ENCODE peak calls at places on chromosome 14, in six cellular contexts. One of them, this sample, is unnamed.

GRCh38 chr14:87186745-87187144 is 806.2 kb downstream of the GALC start:
- DNase-seq in NB4: no peak
- DNase-seq in K562: no peak
- DNase-seq in A549: no peak
- DNase-seq in endothelial cell of umbilical vein: no peak
- DNase-seq in HepG2: no peak
- DNase-seq in this sample: no peak

GRCh38 chr14:52402812-52403526 is 88.9 kb downstream of the PTGER2 start:
- DNase-seq in A549: no peak
- DNase-seq in HepG2: no peak
- DNase-seq in K562: no peak
- DNase-seq in NB4: no peak
- DNase-seq in endothelial cell of umbilical vein: no peak
- DNase-seq in this sample: peak

GRCh38 chr14:95547626-95548327 is 12.9 kb downstream of the GLRX5 start:
- DNase-seq in HepG2: peak
- DNase-seq in A549: no peak
- DNase-seq in K562: no peak
- DNase-seq in endothelial cell of umbilical vein: peak
- DNase-seq in NB4: no peak
- DNase-seq in this sample: no peak

GRCh38 chr14:57492859-57493258 is 798 bp downstream of the CCDC198 start:
- DNase-seq in NB4: no peak
- DNase-seq in endothelial cell of umbilical vein: no peak
- DNase-seq in K562: no peak
- DNase-seq in A549: no peak
- DNase-seq in HepG2: peak
- DNase-seq in this sample: no peak

GRCh38 chr14:104448321-104448720 is 131.2 kb upstream of the C14orf180 start:
- DNase-seq in A549: no peak
- DNase-seq in HepG2: no peak
- DNase-seq in endothelial cell of umbilical vein: peak
- DNase-seq in NB4: no peak
- DNase-seq in K562: no peak
- DNase-seq in this sample: no peak

GRCh38 chr14:95125156-95125555 is 32.2 kb downstream of the DICER1 start:
- DNase-seq in endothelial cell of umbilical vein: no peak
- DNase-seq in NB4: no peak
- DNase-seq in HepG2: no peak
- DNase-seq in A549: no peak
- DNase-seq in K562: no peak
- DNase-seq in this sample: no peak

GRCh38 chr14:77157716-77158115 is 16.1 kb upstream of the ZDHHC22 start:
- DNase-seq in NB4: no peak
- DNase-seq in endothelial cell of umbilical vein: no peak
- DNase-seq in HepG2: no peak
- DNase-seq in K562: no peak
- DNase-seq in A549: no peak
- DNase-seq in this sample: no peak

GRCh38 chr14:88908216-88908615 is 83.8 kb downstream of the TTC8 start:
- DNase-seq in K562: no peak
- DNase-seq in HepG2: no peak
- DNase-seq in endothelial cell of umbilical vein: peak
- DNase-seq in NB4: no peak
- DNase-seq in A549: no peak
- DNase-seq in this sample: no peak

DNA sequence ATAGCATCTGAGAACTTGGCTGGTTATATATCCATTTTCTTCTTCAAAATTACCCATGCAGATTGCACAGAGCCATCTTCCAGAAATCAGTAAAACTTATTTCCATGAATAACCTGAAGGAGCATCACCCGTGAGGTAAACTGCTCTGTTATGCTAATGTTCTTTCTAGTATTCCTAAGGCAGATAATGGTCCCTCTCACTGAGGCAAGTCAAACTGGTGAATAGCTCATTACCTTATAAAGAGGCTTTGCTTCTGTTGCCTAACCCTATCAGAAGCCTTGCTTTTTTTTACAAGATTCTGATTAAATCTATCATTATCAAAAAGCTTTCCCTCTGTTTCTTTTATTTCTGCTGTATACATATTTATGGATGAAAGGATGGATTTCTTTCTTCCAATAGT is 307.6 kb upstream of the FLRT2 start:
- DNase-seq in K562: no peak
- DNase-seq in endothelial cell of umbilical vein: no peak
- DNase-seq in A549: no peak
- DNase-seq in HepG2: no peak
- DNase-seq in NB4: no peak
- DNase-seq in this sample: no peak
- TF ChIP-seq MYC in K562: no peak
- TF ChIP-seq MYC in endothelial cell of umbilical vein: no peak
- TF ChIP-seq MYC in A549: no peak
- TF ChIP-seq MYC in HepG2: no peak
- TF ChIP-seq MYC in NB4: no peak
- TF ChIP-seq MYC in this sample: no peak

DNA sequence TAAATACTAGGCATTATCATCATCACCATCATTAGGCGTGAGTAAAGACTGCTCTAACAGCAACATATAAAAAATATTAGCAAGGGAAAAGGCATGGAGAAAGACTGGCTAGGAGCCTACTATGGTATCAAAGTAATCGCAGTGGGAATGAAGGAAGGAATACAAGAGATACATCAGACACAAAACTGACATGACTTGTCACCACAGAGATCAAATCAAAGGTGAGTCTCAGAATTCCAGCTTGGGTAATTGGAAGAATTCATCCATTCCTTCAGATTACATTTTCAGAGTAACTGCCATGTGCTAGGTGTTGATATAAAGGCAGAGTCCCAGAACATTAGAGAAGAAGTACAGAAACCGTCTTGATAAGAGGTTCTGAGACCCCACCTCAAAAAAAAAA is 10.2 kb downstream of the ZBTB25 start:
- DNase-seq in K562: no peak
- DNase-seq in HepG2: no peak
- DNase-seq in NB4: no peak
- DNase-seq in endothelial cell of umbilical vein: no peak
- DNase-seq in A549: no peak
- DNase-seq in this sample: no peak
- TF ChIP-seq MYC in K562: no peak
- TF ChIP-seq MYC in HepG2: no peak
- TF ChIP-seq MYC in NB4: no peak
- TF ChIP-seq MYC in endothelial cell of umbilical vein: no peak
- TF ChIP-seq MYC in A549: no peak
- TF ChIP-seq MYC in this sample: no peak

GRCh38 chr14:99157246-99157645 is 114.8 kb downstream of the BCL11B start:
- DNase-seq in A549: no peak
- DNase-seq in endothelial cell of umbilical vein: no peak
- DNase-seq in K562: no peak
- DNase-seq in HepG2: no peak
- DNase-seq in NB4: no peak
- DNase-seq in this sample: no peak

GRCh38 chr14:99158150-99158549 is 113.8 kb downstream of the BCL11B start:
- DNase-seq in NB4: no peak
- DNase-seq in K562: no peak
- DNase-seq in HepG2: no peak
- DNase-seq in A549: no peak
- DNase-seq in endothelial cell of umbilical vein: no peak
- DNase-seq in this sample: no peak

GRCh38 chr14:99158646-99159165 is 113.3 kb downstream of the BCL11B start:
- DNase-seq in endothelial cell of umbilical vein: no peak
- DNase-seq in NB4: no peak
- DNase-seq in K562: no peak
- DNase-seq in A549: no peak
- DNase-seq in HepG2: no peak
- DNase-seq in this sample: no peak

GRCh38 chr14:99156814-99157213 is 115.2 kb downstream of the BCL11B start:
- DNase-seq in NB4: no peak
- DNase-seq in A549: no peak
- DNase-seq in HepG2: no peak
- DNase-seq in endothelial cell of umbilical vein: no peak
- DNase-seq in K562: no peak
- DNase-seq in this sample: no peak

GRCh38 chr14:99157676-99158075 is 114.3 kb downstream of the BCL11B start:
- DNase-seq in HepG2: no peak
- DNase-seq in NB4: no peak
- DNase-seq in A549: no peak
- DNase-seq in endothelial cell of umbilical vein: no peak
- DNase-seq in K562: no peak
- DNase-seq in this sample: no peak
- TF ChIP-seq MYC in HepG2: no peak
- TF ChIP-seq MYC in NB4: no peak
- TF ChIP-seq MYC in A549: no peak
- TF ChIP-seq MYC in endothelial cell of umbilical vein: no peak
- TF ChIP-seq MYC in K562: no peak
- TF ChIP-seq MYC in this sample: no peak

DNA sequence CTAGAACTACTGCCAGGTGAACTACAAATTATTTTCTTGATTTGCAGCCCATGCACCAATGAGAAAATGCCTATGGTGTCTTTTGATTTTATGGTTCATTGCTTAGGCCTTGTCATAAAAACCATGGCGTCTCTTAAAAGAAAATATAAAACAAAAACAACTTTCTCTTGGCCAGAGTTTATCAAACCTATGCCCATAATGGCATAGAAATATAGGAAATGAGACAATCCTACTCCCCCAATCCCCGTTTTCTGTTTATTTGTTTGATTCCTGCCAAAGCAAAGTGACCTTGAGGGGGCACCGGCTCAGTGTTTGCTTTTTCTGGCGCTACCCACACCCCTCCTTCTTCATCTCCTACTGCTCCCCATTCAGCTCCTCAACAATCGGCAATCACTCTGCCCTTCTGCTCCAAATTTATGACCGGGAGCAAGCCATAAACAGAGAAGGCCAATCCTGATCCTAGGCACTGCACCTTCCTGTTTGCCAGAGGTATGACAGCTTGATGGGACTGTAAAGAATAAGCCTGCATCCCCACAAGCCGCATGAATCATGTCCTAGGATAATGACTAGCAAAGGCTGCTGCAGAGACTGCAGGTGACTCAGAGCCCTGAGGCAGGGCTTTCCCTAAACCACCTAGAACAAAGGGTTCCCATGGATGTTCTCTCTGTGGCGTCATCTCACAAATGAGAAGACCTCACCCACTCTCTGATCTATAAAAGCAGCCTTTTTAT is 874.9 kb downstream of the NRXN3 start:
- DNase-seq in NB4: no peak
- DNase-seq in A549: peak
- DNase-seq in K562: no peak
- DNase-seq in HepG2: no peak
- DNase-seq in endothelial cell of umbilical vein: peak
- DNase-seq in this sample: no peak
- TF ChIP-seq MYC in NB4: no peak
- TF ChIP-seq MYC in A549: no peak
- TF ChIP-seq MYC in K562: no peak
- TF ChIP-seq MYC in HepG2: no peak
- TF ChIP-seq MYC in endothelial cell of umbilical vein: no peak
- TF ChIP-seq MYC in this sample: no peak

This sample was measured in GM12878.